ENCODE peak calls at places on chromosomes 12 and 14, in ten cellular contexts. X is left ventricle myocardium inferior; G is naive thymus-derived CD4-positive, alpha-beta T cell; N is right lobe of liver; L is adrenal gland; D is mesenchymal stem cell; Q is fibroblast of lung; M is hepatocyte; O is breast epithelium; R is cardiac muscle cell. T is an unnamed sample.

GRCh38 chr12:128818065-128819022 is 5.4 kb downstream of the SLC15A4 start:
- DNase-seq in X (no peak), D (peak; percentile 64), M (peak; percentile 34), G (no peak), R (no peak), Q (peak; percentile 20), N (no peak), O (no peak), L (no peak), T (no peak)

GRCh38 chr12:75389706-75390105 is 1.2 kb upstream of the GLIPR1L2 start:
- DNase-seq in D (peak; percentile 26), O (no peak), G (no peak), L (no peak), N (no peak), X (no peak), M (no peak), Q (peak; percentile 11), R (no peak), T (no peak)

GRCh38 chr12:109302358-109302757 is 6.7 kb downstream of the FOXN4 start:
- DNase-seq in O (no peak), M (peak; percentile 31), R (no peak), N (no peak), Q (no peak), X (no peak), L (no peak), G (no peak), D (no peak), T (no peak)

GRCh38 chr12:6647083-6647604 is at the start of gene ACRBP:
- DNase-seq in N (peak; percentile 82), D (peak; percentile 34), X (peak; percentile 85), G (no peak), M (peak; percentile 69), R (peak; percentile 88), O (peak; percentile 79), Q (peak; percentile 43), L (peak; percentile 75), T (no peak)

GRCh38 chr14:32007755-32008374 is 69.2 kb upstream of the ARHGAP5 start:
- DNase-seq in R (peak; percentile 30), D (no peak), M (no peak), O (no peak), N (no peak), G (no peak), Q (no peak), X (no peak), L (no peak), T (no peak)

GRCh38 chr14:53180272-53181221 is 27.4 kb upstream of the DDHD1 start:
- DNase-seq in D (peak; percentile 57), R (peak; percentile 32), O (no peak), M (peak; percentile 36), Q (peak; percentile 33), X (no peak), G (no peak), N (no peak), L (no peak), T (peak; percentile 16)

GRCh38 chr14:100602621-100603020 is 15.4 kb upstream of the BEGAIN start:
- DNase-seq in L (no peak), N (no peak), Q (no peak), D (no peak), R (no peak), O (no peak), M (no peak), G (no peak), X (no peak), T (no peak)

GRCh38 chr14:81386379-81386778 is 13.7 kb downstream of the STON2 start:
- DNase-seq in M (no peak), O (no peak), D (no peak), G (no peak), R (no peak), N (no peak), L (no peak), Q (no peak), X (no peak), T (no peak)

GRCh38 chr12:123398918-123399617 is 15.1 kb downstream of the KMT5A start:
- DNase-seq in M (no peak), X (peak; percentile 30), Q (no peak), D (no peak), G (no peak), L (no peak), O (no peak), R (no peak), N (no peak), T (no peak)

GRCh38 chr12:119546340-119546739 is 47.2 kb upstream of the TMEM233 start:
- DNase-seq in G (no peak), X (no peak), R (no peak), L (no peak), N (no peak), M (no peak), Q (no peak), O (no peak), D (no peak), T (no peak)

GRCh38 chr14:44657688-44658388 is 150.8 kb upstream of the FSCB start:
- DNase-seq in O (no peak), Q (peak; percentile 42), G (no peak), D (peak; percentile 52), M (peak; percentile 60), X (no peak), R (peak; percentile 54), N (no peak), L (no peak), T (peak; percentile 59)

GRCh38 chr14:87888136-87888999 is 104.6 kb downstream of the GALC start:
- DNase-seq in L (peak; percentile 15), X (no peak), O (no peak), Q (peak; percentile 5), R (peak; percentile 19), N (no peak), D (no peak), M (peak; percentile 12), G (no peak), T (peak; percentile 41)

GRCh38 chr14:51398898-51399297 is 158.9 kb downstream of the TMX1 start:
- DNase-seq in R (no peak), G (no peak), O (no peak), M (no peak), X (no peak), Q (peak; percentile 83), N (no peak), D (peak; percentile 82), L (no peak), T (no peak)

GRCh38 chr12:52121848-52122838 is 42.6 kb downstream of the SMIM41 start:
- DNase-seq in L (peak; percentile 60), O (no peak), M (peak; percentile 85), G (peak; percentile 47), X (peak; percentile 70), Q (peak; percentile 68), R (peak; percentile 81), N (peak; percentile 74), D (peak; percentile 68), T (peak; percentile 64)

DNA sequence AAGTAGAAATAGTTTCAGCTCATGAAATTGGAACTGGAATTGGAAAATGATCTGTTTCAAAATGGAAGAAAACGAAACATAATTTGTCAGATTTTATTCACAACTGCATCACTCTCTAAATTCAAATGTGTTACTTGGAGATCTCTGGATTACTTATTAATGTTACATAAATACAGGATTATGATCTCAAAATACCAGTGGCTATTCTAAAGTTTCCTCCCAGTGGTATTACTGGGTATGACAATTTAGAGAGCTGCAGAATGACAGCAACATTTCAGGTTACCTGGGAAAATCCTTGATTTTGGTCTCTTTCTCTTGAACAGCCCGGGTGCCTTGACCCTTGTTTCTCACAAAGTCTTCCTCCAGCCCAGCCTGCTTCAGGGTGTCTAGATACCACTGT is 14.2 kb downstream of the FAM161B start:
- DNase-seq in R (no peak), X (no peak), N (no peak), D (peak; percentile 18), G (no peak), L (no peak), Q (peak; percentile 13), M (no peak), O (no peak), T (no peak)
- H3K36me3 ChIP-seq in R (peaks cover 31% of the 10 kb centered on the region), X (peaks cover 80% of the 10 kb centered on the region), N (no peaks in the 10 kb centered on the region), D (peaks cover 91% of the 10 kb centered on the region), G (peaks cover 10% of the 10 kb centered on the region), L (peaks cover 77% of the 10 kb centered on the region), Q (peaks cover 9% of the 10 kb centered on the region), M (no peaks in the 10 kb centered on the region), O (no peaks in the 10 kb centered on the region), T (peaks cover 35% of the 10 kb centered on the region)

DNA sequence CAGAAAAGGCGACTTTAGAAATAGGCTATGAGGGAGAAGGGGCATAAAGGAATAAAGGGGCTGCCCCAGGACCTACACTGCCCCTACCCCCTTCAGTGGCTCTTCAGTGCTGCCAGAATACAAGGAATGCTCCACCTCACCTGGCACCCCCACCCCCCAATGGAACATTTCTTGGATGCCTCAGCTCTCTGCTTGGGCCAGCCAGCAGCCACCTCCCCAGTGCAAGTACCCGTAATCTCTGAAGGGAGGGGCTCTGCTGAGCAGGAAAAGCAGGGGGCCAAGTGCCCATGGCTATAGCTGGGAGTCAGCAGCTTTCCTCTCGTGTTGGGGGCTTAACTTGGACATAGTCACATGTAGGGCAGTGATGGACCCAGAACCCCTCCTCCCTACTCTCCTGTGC is 33.3 kb downstream of the BAZ2A start:
- DNase-seq in Q (no peak), N (no peak), O (no peak), L (no peak), R (no peak), D (no peak), X (no peak), G (no peak), M (no peak), T (no peak)
- H3K36me3 ChIP-seq in Q (peaks cover 41% of the 10 kb centered on the region), N (peaks cover 23% of the 10 kb centered on the region), O (peaks cover 28% of the 10 kb centered on the region), L (peaks cover 61% of the 10 kb centered on the region), R (peaks cover 43% of the 10 kb centered on the region), D (peaks cover 82% of the 10 kb centered on the region), X (peaks cover 70% of the 10 kb centered on the region), G (peaks cover 24% of the 10 kb centered on the region), M (peaks cover under 1% of the 10 kb centered on the region), T (peaks cover 34% of the 10 kb centered on the region)

DNA sequence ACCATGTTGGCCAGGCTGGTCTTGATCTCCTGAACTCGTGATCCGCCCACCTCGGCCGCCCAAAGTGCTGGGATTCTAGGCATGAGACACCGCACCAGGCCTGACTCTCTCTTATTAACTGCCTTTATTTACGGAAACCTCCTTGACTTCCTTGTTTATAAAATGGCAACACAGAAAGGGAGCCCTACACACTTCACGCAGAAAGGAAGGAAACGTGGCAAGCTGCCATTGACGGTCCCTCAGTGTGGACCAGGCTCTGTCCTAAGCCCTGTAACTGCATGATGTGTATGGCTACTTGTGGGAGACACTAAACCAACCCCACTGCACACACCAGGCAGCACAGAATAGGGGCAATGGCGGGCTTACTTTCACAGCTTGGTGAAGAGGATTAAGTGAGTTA is 11.7 kb downstream of the CINP start:
- DNase-seq in M (no peak), Q (no peak), N (peak; percentile 51), O (no peak), R (no peak), L (no peak), G (no peak), X (peak; percentile 30), D (no peak), T (no peak)
- H3K36me3 ChIP-seq in M (no peaks in the 10 kb centered on the region), Q (peaks cover 7% of the 10 kb centered on the region), N (no peaks in the 10 kb centered on the region), O (no peaks in the 10 kb centered on the region), R (peaks cover 42% of the 10 kb centered on the region), L (peaks cover 73% of the 10 kb centered on the region), G (peaks cover 9% of the 10 kb centered on the region), X (peaks cover 85% of the 10 kb centered on the region), D (peaks cover 89% of the 10 kb centered on the region), T (peaks cover 34% of the 10 kb centered on the region)

GRCh38 chr12:45959025-45959424 is 31.3 kb downstream of the SCAF11 start:
- DNase-seq in O (no peak), D (no peak), N (no peak), X (no peak), G (no peak), L (no peak), Q (no peak), M (no peak), R (no peak), T (no peak)

GRCh38 chr12:45962553-45963325 is 27.6 kb downstream of the SCAF11 start:
- DNase-seq in Q (no peak), D (no peak), R (no peak), L (no peak), O (no peak), M (no peak), X (no peak), G (no peak), N (no peak), T (no peak)

GRCh38 chr12:45959728-45960127 is 30.6 kb downstream of the SCAF11 start:
- DNase-seq in D (no peak), X (no peak), M (no peak), Q (no peak), N (no peak), G (no peak), R (no peak), O (no peak), L (no peak), T (no peak)
- H3K36me3 ChIP-seq in D (peaks cover 77% of the 10 kb centered on the region), X (peaks cover 34% of the 10 kb centered on the region), M (peaks cover 9% of the 10 kb centered on the region), Q (no peaks in the 10 kb centered on the region), N (no peaks in the 10 kb centered on the region), G (no peaks in the 10 kb centered on the region), R (peaks cover 3% of the 10 kb centered on the region), O (no peaks in the 10 kb centered on the region), L (peaks cover 16% of the 10 kb centered on the region), T (peaks cover 49% of the 10 kb centered on the region)

T was measured in SJCRH30.